ENCODE peak calls at places on chromosomes 12 and 14, in ten cellular contexts. N is neural progenitor cell; A is GM23338; P is HepG2; S is small intestine; T is tibial artery; C is MG63; B is ovary; O is CD8-positive, alpha-beta T cell; K is GM23248. Y is an unnamed sample.

GRCh38 chr14:101169267-101169666 is 265.7 kb upstream of the RTL1 start:
- DNase-seq in N (no peak), A (no peak), P (no peak), S (no peak), T (no peak), C (no peak), B (no peak), O (no peak), K (no peak), Y (no peak)

GRCh38 chr14:101181717-101182313 is 278.3 kb upstream of the RTL1 start:
- DNase-seq in N (no peak), A (no peak), P (no peak), S (no peak), T (peak; percentile 56), C (no peak), B (no peak), O (no peak), K (no peak), Y (no peak)

GRCh38 chr12:123231931-123232330 is 1.0 kb downstream of the MPHOSPH9 start:
- DNase-seq in N (peak; percentile 27), A (peak; percentile 19), P (peak; percentile 30), S (no peak), T (no peak), C (no peak), B (no peak), O (no peak), K (no peak), Y (no peak)

GRCh38 chr14:50647282-50647681 is 20.8 kb downstream of the SAV1 start:
- DNase-seq in N (no peak), A (no peak), P (no peak), S (no peak), T (no peak), C (no peak), B (no peak), O (no peak), K (no peak), Y (no peak)

GRCh38 chr12:41795910-41796309 is 348.8 kb downstream of the GXYLT1 start:
- DNase-seq in N (peak; percentile 46), A (peak; percentile 72), P (no peak), S (no peak), T (no peak), C (no peak), B (no peak), O (no peak), K (no peak), Y (no peak)

GRCh38 chr14:36580856-36581831 is 1.3 kb downstream of the NKX2-8 start:
- DNase-seq in N (peak; percentile 83), A (peak; percentile 83), P (no peak), S (no peak), T (no peak), C (peak; percentile 54), B (peak; percentile 17), O (no peak), K (peak; percentile 62), Y (no peak)

GRCh38 chr14:106843951-106844483 is 1317.6 kb downstream of the TMEM121 start:
- DNase-seq in N (no peak), A (no peak), P (no peak), S (peak; percentile 76), T (no peak), C (peak; percentile 17), B (peak; percentile 55), O (no peak), K (no peak), Y (no peak)

GRCh38 chr12:113846275-113846674 is 119.8 kb downstream of the RBM19 start:
- DNase-seq in N (no peak), A (no peak), P (no peak), S (no peak), T (no peak), C (no peak), B (no peak), O (no peak), K (peak; percentile 22), Y (no peak)

GRCh38 chr14:39014460-39014859 is 88.6 kb downstream of the SEC23A start:
- DNase-seq in N (no peak), A (no peak), P (no peak), S (no peak), T (no peak), C (no peak), B (no peak), O (no peak), K (no peak), Y (no peak)

GRCh38 chr14:51304428-51304827 is 64.4 kb downstream of the TMX1 start:
- DNase-seq in N (no peak), A (peak; percentile 53), P (no peak), S (no peak), T (no peak), C (peak; percentile 23), B (no peak), O (no peak), K (peak; percentile 82), Y (peak; percentile 81)

GRCh38 chr12:79964100-79964627 is 29.3 kb upstream of the PPP1R12A start:
- DNase-seq in N (no peak), A (no peak), P (no peak), S (no peak), T (no peak), C (no peak), B (no peak), O (no peak), K (no peak), Y (no peak)

GRCh38 chr12:101616027-101616494 is 21.3 kb downstream of the MYBPC1 start:
- DNase-seq in N (no peak), A (no peak), P (peak; percentile 86), S (peak; percentile 85), T (no peak), C (no peak), B (no peak), O (no peak), K (no peak), Y (peak; percentile 3)

GRCh38 chr14:68585690-68586089 is 207.2 kb downstream of the ZFP36L1 start:
- DNase-seq in N (peak; percentile 65), A (no peak), P (no peak), S (no peak), T (no peak), C (no peak), B (no peak), O (no peak), K (peak; percentile 76), Y (peak; percentile 23)

GRCh38 chr14:78752789-78753188 is 582.6 kb downstream of the NRXN3 start:
- DNase-seq in N (no peak), A (no peak), P (no peak), S (no peak), T (no peak), C (no peak), B (no peak), O (no peak), K (peak; percentile 3), Y (no peak)

GRCh38 chr14:49467091-49467490 is 119.1 kb downstream of the RPS29 start:
- DNase-seq in N (no peak), A (no peak), P (no peak), S (no peak), T (no peak), C (no peak), B (no peak), O (no peak), K (no peak), Y (no peak)

GRCh38 chr14:61300754-61301153 is 19.6 kb upstream of the TMEM30B start:
- DNase-seq in N (no peak), A (peak; percentile 32), P (no peak), S (no peak), T (no peak), C (no peak), B (no peak), O (no peak), K (no peak), Y (no peak)

GRCh38 chr14:52342849-52343606 is 28.9 kb downstream of the PTGER2 start:
- DNase-seq in N (no peak), A (no peak), P (no peak), S (no peak), T (no peak), C (peak; percentile 29), B (no peak), O (no peak), K (peak; percentile 43), Y (no peak)

GRCh38 chr12:52184813-52185212 is 7.0 kb downstream of the KRT80 start:
- DNase-seq in N (no peak), A (no peak), P (no peak), S (no peak), T (no peak), C (no peak), B (no peak), O (no peak), K (no peak), Y (no peak)

DNA sequence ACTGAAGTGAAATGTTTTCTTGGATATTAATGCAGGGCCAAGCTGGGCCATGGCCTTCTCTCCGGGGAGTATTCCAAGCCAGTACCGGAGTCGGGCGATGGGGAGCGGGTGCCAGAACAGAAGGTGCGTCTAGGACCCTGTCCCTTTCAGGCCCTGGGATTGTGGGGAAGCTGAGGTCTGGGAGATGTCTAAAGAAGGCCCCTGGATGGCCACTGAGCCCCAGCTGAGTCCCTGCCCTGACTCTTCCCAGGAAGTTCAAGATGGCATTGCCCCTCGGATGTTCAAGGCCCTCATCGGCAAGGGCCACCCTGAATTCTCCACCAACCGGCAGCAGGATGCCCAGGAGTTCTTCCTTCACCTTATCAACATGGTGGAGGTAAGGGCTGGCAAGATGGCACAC is 7.2 kb upstream of the TPI1 start:
- DNase-seq in N (no peak), A (no peak), P (no peak), S (no peak), T (no peak), C (no peak), B (no peak), O (no peak), K (no peak), Y (no peak)
- H3K36me3 ChIP-seq in N (peaks cover 4% of the 10 kb centered on the region), A (peaks cover 27% of the 10 kb centered on the region), P (peaks cover 86% of the 10 kb centered on the region), S (peaks cover 27% of the 10 kb centered on the region), T (peaks cover 87% of the 10 kb centered on the region), C (peaks cover 82% of the 10 kb centered on the region), B (no peaks in the 10 kb centered on the region), O (peaks cover 70% of the 10 kb centered on the region), K (peaks cover 47% of the 10 kb centered on the region), Y (peaks cover 77% of the 10 kb centered on the region)

GRCh38 chr12:70241845-70242244 is 1.4 kb upstream of the CNOT2 start:
- DNase-seq in N (no peak), A (no peak), P (no peak), S (no peak), T (no peak), C (no peak), B (no peak), O (no peak), K (no peak), Y (no peak)
- H3K4me3 ChIP-seq in N (peak overlapping the region; percentile 91), A (peak overlapping the region; percentile 71), P (peak overlapping the region; percentile 91), S (no peak overlapping the region), T (peak overlapping the region; percentile 96), C (peak overlapping the region; percentile 98), B (peak overlapping the region; percentile 77), O (no peak overlapping the region), K (peak overlapping the region; percentile 97), Y (peak overlapping the region; percentile 75)

DNA sequence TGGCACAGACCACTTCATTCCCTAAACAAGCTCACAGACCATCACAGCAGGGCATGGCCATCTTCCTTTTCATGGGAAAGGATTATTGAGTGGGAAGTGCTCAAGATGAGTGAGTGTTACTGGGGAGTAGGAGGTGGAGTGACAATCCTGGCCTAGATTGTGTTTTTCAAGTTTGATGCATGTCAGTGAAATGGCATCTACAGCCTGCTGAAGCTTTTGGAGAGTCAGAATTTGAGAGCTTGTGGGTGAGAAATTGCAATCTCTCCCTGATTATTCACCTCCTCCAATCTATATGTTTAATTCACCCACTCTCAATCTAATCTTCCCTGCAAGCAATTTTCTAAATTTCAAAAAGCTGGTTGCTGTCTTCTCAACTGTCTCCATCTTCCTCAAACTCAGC is 156.1 kb upstream of the G2E3 start:
- DNase-seq in N (no peak), A (no peak), P (no peak), S (no peak), T (no peak), C (no peak), B (no peak), O (no peak), K (no peak), Y (no peak)
- H3K27me3 ChIP-seq in N (no peaks in the 10 kb centered on the region), A (no peaks in the 10 kb centered on the region), P (no peaks in the 10 kb centered on the region), S (no peaks in the 10 kb centered on the region), T (no peaks in the 10 kb centered on the region), C (no peaks in the 10 kb centered on the region), B (no peaks in the 10 kb centered on the region), O (no peaks in the 10 kb centered on the region), K (peaks cover under 1% of the 10 kb centered on the region), Y (no peaks in the 10 kb centered on the region)

GRCh38 chr12:132665149-132665491 is 22.0 kb downstream of the POLE start:
- DNase-seq in N (no peak), A (no peak), P (no peak), S (no peak), T (peak; percentile 48), C (no peak), B (no peak), O (no peak), K (no peak), Y (no peak)
- H3K36me3 ChIP-seq in N (no peaks in the 10 kb centered on the region), A (peaks cover 57% of the 10 kb centered on the region), P (peaks cover 88% of the 10 kb centered on the region), S (peaks cover 29% of the 10 kb centered on the region), T (peaks cover 95% of the 10 kb centered on the region), C (peaks cover 100% of the 10 kb centered on the region), B (no peaks in the 10 kb centered on the region), O (peaks cover 10% of the 10 kb centered on the region), K (no peaks in the 10 kb centered on the region), Y (peaks cover 29% of the 10 kb centered on the region)

Y was measured in brain microvascular endothelial cell.